ENCODE peak calls at places on chromosomes 12 and 14, in seven cellular contexts. A is OCI-LY7, Q is endothelial cell of umbilical vein, Y is breast epithelium, H is HCT116, X is ovary, E is adrenal gland. W is an unnamed sample.

GRCh38 chr14:64944861-64945260 is 2.3 kb upstream of the GPX2 start:
- DNase-seq in X (no peak), Q (no peak), Y (no peak), E (no peak), A (no peak), H (no peak), W (no peak)

GRCh38 chr12:57531836-57532235 is 9.2 kb downstream of the MBD6 start:
- DNase-seq in A (no peak), Y (no peak), X (no peak), H (no peak), E (no peak), Q (no peak), W (no peak)

GRCh38 chr14:36988989-36989388 is 183.4 kb downstream of the SLC25A21 start:
- DNase-seq in Q (no peak), E (no peak), Y (no peak), X (no peak), H (no peak), A (no peak), W (no peak)

GRCh38 chr12:49230810-49231209 is 34.1 kb upstream of the TUBA1C start:
- DNase-seq in Q (no peak), X (no peak), E (no peak), Y (no peak), A (no peak), H (no peak), W (no peak)

GRCh38 chr12:14910090-14910915 is 24.6 kb upstream of the MGP start:
- DNase-seq in X (no peak), E (no peak), H (peak; percentile 55), Q (peak; percentile 87), A (no peak), Y (no peak), W (no peak)

GRCh38 chr12:132178801-132179401 is 34.6 kb downstream of the NOC4L start:
- DNase-seq in A (no peak), Q (no peak), H (no peak), Y (no peak), X (no peak), E (no peak), W (peak; percentile 52)

GRCh38 chr12:18296909-18297280 is 35.6 kb downstream of the PIK3C2G start:
- DNase-seq in Q (no peak), E (no peak), H (no peak), A (no peak), X (no peak), Y (no peak), W (no peak)

GRCh38 chr12:57112492-57113294 is 1.5 kb upstream of the STAT6 start:
- DNase-seq in E (no peak), A (no peak), X (no peak), H (no peak), Q (no peak), Y (no peak), W (peak; percentile 95)

GRCh38 chr12:3371018-3371417 is 120.0 kb upstream of the PRMT8 start:
- DNase-seq in Y (no peak), X (no peak), A (no peak), Q (no peak), H (no peak), E (no peak), W (no peak)

GRCh38 chr12:104478396-104479140 is 21.8 kb downstream of the CHST11 start:
- DNase-seq in E (peak; percentile 27), X (no peak), A (peak; percentile 90), H (no peak), Q (peak; percentile 39), Y (no peak), W (no peak)

GRCh38 chr14:75769047-75769685 is 108.1 kb downstream of the TTLL5 start:
- DNase-seq in A (no peak), Y (no peak), E (no peak), H (no peak), X (no peak), Q (no peak), W (no peak)

GRCh38 chr14:104983231-104983721 is 2.3 kb upstream of the CLBA1 start:
- DNase-seq in Y (no peak), H (no peak), Q (no peak), X (no peak), E (no peak), A (no peak), W (no peak)

GRCh38 chr12:126704609-126705008 is 1562.4 kb upstream of the TMEM132C start:
- DNase-seq in Y (no peak), X (no peak), Q (no peak), A (no peak), E (no peak), H (no peak), W (no peak)

GRCh38 chr12:45666452-45667215 is 62.9 kb upstream of the ARID2 start:
- DNase-seq in X (no peak), E (no peak), H (no peak), A (no peak), Y (no peak), Q (no peak), W (no peak)

GRCh38 chr14:93317836-93318807 is 14.7 kb downstream of the BTBD7 start:
- DNase-seq in Y (no peak), H (no peak), A (no peak), X (no peak), Q (peak; percentile 77), E (no peak), W (no peak)

GRCh38 chr12:109461049-109461845 is 15.9 kb downstream of the KCTD10 start:
- DNase-seq in Q (peak; percentile 64), X (no peak), Y (no peak), A (peak; percentile 50), E (peak; percentile 66), H (no peak), W (peak; percentile 48)
- H3K4me1 ChIP-seq in Q (peaks cover 72% of the 10 kb centered on the region), X (peaks cover 43% of the 10 kb centered on the region), Y (peaks cover 30% of the 10 kb centered on the region), A (peaks cover 13% of the 10 kb centered on the region), E (peaks cover 86% of the 10 kb centered on the region), H (peaks cover 39% of the 10 kb centered on the region), W (peaks cover 62% of the 10 kb centered on the region)

GRCh38 chr14:70770490-70770889 is 38.8 kb downstream of the MAP3K9 start:
- DNase-seq in E (no peak), A (no peak), X (no peak), Y (no peak), Q (no peak), H (peak; percentile 27), W (no peak)
- H3K4me3 ChIP-seq in E (no peak overlapping the region), A (no peak overlapping the region), X (no peak overlapping the region), Y (no peak overlapping the region), Q (no peak overlapping the region), H (no peak overlapping the region), W (no peak overlapping the region)

GRCh38 chr12:103456006-103456405 is 39.8 kb downstream of the C12orf42 start:
- DNase-seq in H (no peak), X (no peak), Y (no peak), A (no peak), E (no peak), Q (no peak), W (no peak)

GRCh38 chr12:103462675-103463074 is 33.1 kb downstream of the C12orf42 start:
- DNase-seq in A (no peak), X (no peak), E (no peak), Q (no peak), Y (no peak), H (no peak), W (no peak)

GRCh38 chr12:103455020-103455763 is 40.6 kb downstream of the C12orf42 start:
- DNase-seq in A (peak; percentile 24), X (no peak), Q (no peak), E (no peak), H (no peak), Y (no peak), W (no peak)

DNA sequence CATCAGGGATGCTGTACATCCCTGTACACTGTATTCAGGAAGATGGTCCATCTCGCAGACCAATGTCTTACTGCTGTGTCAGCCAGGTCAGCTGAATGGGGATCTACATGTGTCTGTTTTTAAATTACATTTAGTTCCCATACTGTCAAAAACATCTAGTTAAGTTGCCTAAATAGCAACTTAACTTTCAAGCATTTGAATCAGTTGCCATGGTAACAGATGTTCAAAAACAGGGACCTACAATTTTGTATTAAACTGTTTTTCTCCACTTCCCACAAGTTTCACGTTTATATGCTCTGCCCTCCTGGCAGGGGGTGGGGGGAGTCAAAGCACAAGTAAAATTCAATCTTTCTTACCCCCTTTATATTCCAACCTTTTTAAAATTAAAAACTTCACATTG is 38.3 kb downstream of the C12orf42 start:
- DNase-seq in H (no peak), A (no peak), Y (no peak), X (no peak), E (no peak), Q (no peak), W (no peak)
- TF ChIP-seq CTCF in H (no peak), A (no peak), Y (no peak), X (no peak), E (no peak), Q (no peak), W (no peak)

GRCh38 chr12:6335451-6336078 is 6.3 kb downstream of the TNFRSF1A start:
- DNase-seq in A (peak; percentile 90), H (no peak), X (peak; percentile 82), E (peak; percentile 91), Q (peak; percentile 85), Y (peak; percentile 74), W (peak; percentile 82)

GRCh38 chr12:6338955-6339761 is 2.7 kb downstream of the TNFRSF1A start:
- DNase-seq in H (no peak), Q (peak; percentile 43), Y (no peak), X (no peak), A (no peak), E (no peak), W (no peak)

GRCh38 chr12:6336079-6336858 is 5.6 kb downstream of the TNFRSF1A start:
- DNase-seq in E (peak; percentile 97), X (peak; percentile 97), H (peak; percentile 96), Q (peak; percentile 99), A (no peak), Y (peak; percentile 91), W (peak; percentile 93)

GRCh38 chr12:6337958-6338406 is 3.9 kb downstream of the TNFRSF1A start:
- DNase-seq in Q (peak; percentile 36), H (no peak), Y (no peak), X (no peak), E (peak; percentile 65), A (no peak), W (no peak)

DNA sequence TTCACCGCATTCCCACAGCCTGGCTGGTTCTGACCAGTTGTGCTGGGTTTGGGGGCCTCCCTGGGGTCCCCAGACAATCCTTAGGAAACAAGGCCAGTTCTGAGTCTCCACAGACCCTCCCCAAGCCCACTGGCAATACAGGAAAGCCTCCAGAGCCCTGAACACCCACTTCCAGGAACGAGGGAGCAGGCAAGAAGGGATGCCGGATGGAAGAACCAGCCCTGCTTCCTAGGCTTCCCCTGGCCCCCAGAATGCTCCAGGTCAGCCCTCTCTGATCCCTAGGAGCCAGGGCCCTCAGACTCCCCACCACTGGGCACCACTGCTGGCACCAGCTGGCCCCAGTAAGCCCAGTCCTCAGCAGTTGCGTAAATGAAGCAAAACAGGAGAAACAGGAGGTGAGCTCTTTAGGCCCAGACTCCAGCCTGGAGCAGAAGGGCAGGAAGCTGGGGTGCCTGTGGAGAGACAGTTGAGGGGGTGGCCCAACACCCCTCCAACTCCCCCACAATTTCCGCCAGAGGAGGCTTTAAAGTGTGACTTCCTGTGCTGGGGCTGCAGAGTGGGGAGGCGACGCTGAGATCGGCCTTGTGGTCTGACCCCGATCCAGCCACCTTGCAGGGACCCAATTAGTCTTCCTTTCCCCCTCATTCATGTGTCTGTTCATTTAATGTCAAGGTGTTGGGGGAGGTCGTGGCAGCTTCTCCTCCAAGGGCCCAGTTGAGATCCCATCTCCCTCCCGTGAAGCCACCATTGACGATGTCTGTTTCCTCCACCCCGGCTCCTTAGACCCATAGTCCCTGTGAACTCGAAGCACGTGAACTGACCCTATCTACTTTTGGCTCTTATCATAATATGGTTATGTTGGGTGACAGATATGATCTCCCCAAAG is 4.8 kb downstream of the TNFRSF1A start:
- DNase-seq in X (no peak), Y (no peak), E (no peak), A (peak; percentile 54), H (no peak), Q (peak; percentile 27), W (no peak)
- H3K4me1 ChIP-seq in X (peaks cover 20% of the 10 kb centered on the region), Y (peaks cover 12% of the 10 kb centered on the region), E (peaks cover 66% of the 10 kb centered on the region), A (peaks cover 65% of the 10 kb centered on the region), H (peaks cover 56% of the 10 kb centered on the region), Q (peaks cover 63% of the 10 kb centered on the region), W (peaks cover 75% of the 10 kb centered on the region)

W was measured in mucosa of descending colon.